ENCODE peak calls at places on chromosome 18, in ten cellular contexts. Z is IMR-90, M is tibial nerve, H is Panc1, L is lower lobe of right lung, W is epithelial cell of proximal tubule, C is foreskin fibroblast, U is Peyer's patch, B is Calu3, N is left lung. E is an unnamed sample.

GRCh38 chr18:50240083-50240563 is 26.2 kb downstream of the CFAP53 start:
- DNase-seq in Z (no peak), M (no peak), L (no peak), N (no peak), H (no peak), W (peak), U (no peak), C (no peak), B (peak), E (no peak)

GRCh38 chr18:11494093-11494492 is 115.3 kb upstream of the SLC35G4 start:
- DNase-seq in C (peak), H (no peak), U (no peak), M (no peak), B (no peak), W (no peak), N (no peak), Z (peak), L (no peak), E (no peak)

GRCh38 chr18:54717673-54718435 is 110.4 kb upstream of the RAB27B start:
- DNase-seq in W (no peak), U (no peak), C (no peak), N (no peak), Z (no peak), M (no peak), B (no peak), L (no peak), H (no peak), E (peak)

GRCh38 chr18:811192-812122 is 585 bp downstream of the YES1 start:
- DNase-seq in W (no peak), C (peak), Z (peak), H (no peak), M (no peak), L (peak), N (peak), B (peak), U (no peak), E (no peak)

GRCh38 chr18:47407736-47408135 is 156.3 kb upstream of the SKOR2 start:
- DNase-seq in B (no peak), L (no peak), Z (no peak), H (no peak), U (no peak), W (no peak), N (no peak), C (no peak), M (no peak), E (no peak)

GRCh38 chr18:52060612-52061259 is 279.3 kb upstream of the DCC start:
- DNase-seq in L (no peak), B (no peak), Z (no peak), U (no peak), W (no peak), C (no peak), H (no peak), N (no peak), M (no peak), E (no peak)

GRCh38 chr18:57624988-57625387 is 3.4 kb upstream of the NARS1 start:
- DNase-seq in B (no peak), W (no peak), U (no peak), N (no peak), H (no peak), M (no peak), L (no peak), C (peak), Z (peak), E (no peak)

GRCh38 chr18:63298393-63299015 is 21.1 kb downstream of the BCL2 start:
- DNase-seq in L (no peak), Z (no peak), H (no peak), N (no peak), W (no peak), C (no peak), U (no peak), B (no peak), M (no peak), E (peak)

GRCh38 chr18:48222118-48222517 is 187.1 kb downstream of the ZBTB7C start:
- DNase-seq in B (peak), M (no peak), H (no peak), Z (no peak), L (peak), W (peak), U (no peak), N (no peak), C (peak), E (no peak)

GRCh38 chr18:24268784-24269550 is 128.7 kb downstream of the OSBPL1A start:
- DNase-seq in W (no peak), L (no peak), N (no peak), H (no peak), U (no peak), M (no peak), C (no peak), Z (no peak), B (no peak), E (no peak)

GRCh38 chr18:63025251-63025710 is 294.3 kb downstream of the BCL2 start:
- DNase-seq in Z (no peak), W (no peak), M (no peak), U (no peak), L (no peak), H (no peak), N (no peak), B (no peak), C (peak), E (no peak)

GRCh38 chr18:45838302-45839070 is 13.0 kb downstream of the SIGLEC15 start:
- DNase-seq in U (peak), L (no peak), B (no peak), N (no peak), W (no peak), M (no peak), H (no peak), C (peak), Z (no peak), E (no peak)

GRCh38 chr18:37265382-37265781 is 300.2 kb downstream of the CELF4 start:
- DNase-seq in H (no peak), C (no peak), B (no peak), L (no peak), U (no peak), Z (no peak), W (no peak), M (no peak), N (no peak), E (no peak)

GRCh38 chr18:79529991-79530390 is 134.3 kb downstream of the NFATC1 start:
- DNase-seq in W (no peak), M (no peak), U (peak), Z (no peak), C (no peak), H (no peak), L (peak), B (no peak), N (peak), E (no peak)

GRCh38 chr18:61975526-61976326 is 82.9 kb upstream of the RNF152 start:
- DNase-seq in M (no peak), N (no peak), H (no peak), L (no peak), C (no peak), U (no peak), Z (no peak), B (no peak), W (no peak), E (no peak)

GRCh38 chr18:47251289-47252120 is at the start of gene SKOR2:
- DNase-seq in B (no peak), C (peak), W (no peak), N (no peak), M (no peak), Z (no peak), L (no peak), U (no peak), H (no peak), E (no peak)

GRCh38 chr18:73646772-73647171 is 500.9 kb downstream of the FBXO15 start:
- DNase-seq in H (no peak), B (no peak), N (no peak), C (peak), W (peak), U (no peak), Z (peak), L (no peak), M (no peak), E (no peak)

GRCh38 chr18:44579028-44579692 is 101.5 kb upstream of the SETBP1 start:
- DNase-seq in U (no peak), L (no peak), H (no peak), W (no peak), Z (peak), C (peak), M (no peak), N (no peak), B (no peak), E (no peak)

GRCh38 chr18:10926565-10927194 is 222.7 kb downstream of the PIEZO2 start:
- DNase-seq in Z (peak), L (no peak), U (no peak), N (no peak), B (peak), H (no peak), W (no peak), M (no peak), C (peak), E (no peak)

GRCh38 chr18:10284571-10285282 is 169.7 kb upstream of the APCDD1 start:
- DNase-seq in N (no peak), Z (no peak), M (no peak), B (no peak), L (no peak), W (no peak), U (no peak), H (no peak), C (peak), E (no peak)

GRCh38 chr18:48777737-48778111 is 173.0 kb downstream of the SMAD7 start:
- DNase-seq in Z (no peak), B (no peak), M (no peak), U (no peak), L (peak), N (no peak), C (no peak), W (no peak), H (no peak), E (no peak)

GRCh38 chr18:8813621-8814020 is 108.3 kb downstream of the MTCL1 start:
- DNase-seq in C (peak), N (no peak), W (no peak), H (no peak), B (no peak), U (no peak), Z (peak), M (no peak), L (no peak), E (no peak)

GRCh38 chr18:63730788-63731187 is 28.0 kb downstream of the SERPINB11 start:
- DNase-seq in H (no peak), N (no peak), C (no peak), M (no peak), L (no peak), U (no peak), B (no peak), W (peak), Z (no peak), E (no peak)

GRCh38 chr18:29496276-29496675 is 1319.3 kb upstream of the CDH2 start:
- DNase-seq in H (no peak), B (no peak), L (no peak), W (no peak), N (no peak), C (no peak), U (no peak), Z (no peak), M (no peak), E (no peak)

GRCh38 chr18:58231930-58232329 is 187.9 kb downstream of the NEDD4L start:
- DNase-seq in W (no peak), Z (no peak), B (peak), M (no peak), C (peak), U (no peak), H (no peak), N (no peak), L (no peak), E (no peak)

GRCh38 chr18:7011142-7011541 is 106.5 kb downstream of the LAMA1 start:
- DNase-seq in M (no peak), N (no peak), L (no peak), U (no peak), C (no peak), Z (no peak), H (no peak), W (no peak), B (no peak), E (no peak)

GRCh38 chr18:12886498-12887126 is 2.6 kb upstream of the PTPN2 start:
- DNase-seq in Z (no peak), N (no peak), U (no peak), B (peak), M (no peak), W (no peak), C (peak), H (no peak), L (no peak), E (no peak)

GRCh38 chr18:58078889-58079573 is 35.0 kb downstream of the NEDD4L start:
- DNase-seq in M (no peak), U (peak), H (no peak), B (no peak), W (no peak), Z (no peak), L (no peak), N (no peak), C (no peak), E (no peak)

GRCh38 chr18:62157843-62158242 is 29.0 kb downstream of the PIGN start:
- DNase-seq in U (no peak), L (no peak), W (no peak), N (no peak), M (no peak), H (no peak), Z (no peak), C (no peak), B (no peak), E (no peak)

GRCh38 chr18:24057804-24058203 is 43.2 kb downstream of the TTC39C start:
- DNase-seq in M (no peak), L (no peak), Z (no peak), B (no peak), W (no peak), U (no peak), H (no peak), N (no peak), C (no peak), E (no peak)

GRCh38 chr18:75216212-75216925 is 5.8 kb downstream of the TSHZ1 start:
- DNase-seq in B (no peak), C (peak), L (no peak), N (no peak), U (no peak), H (no peak), W (no peak), Z (peak), M (no peak), E (no peak)

GRCh38 chr18:45249306-45249705 is 366.0 kb upstream of the SLC14A2 start:
- DNase-seq in W (no peak), B (no peak), L (no peak), C (peak), H (no peak), M (no peak), U (no peak), N (no peak), Z (peak), E (no peak)

GRCh38 chr18:65468881-65469280 is 281.9 kb upstream of the CDH7 start:
- DNase-seq in N (no peak), M (no peak), Z (no peak), H (no peak), W (no peak), L (no peak), U (no peak), B (no peak), C (no peak), E (no peak)

GRCh38 chr18:54033087-54033486 is 191.4 kb downstream of the MBD2 start:
- DNase-seq in B (no peak), U (no peak), L (no peak), M (no peak), W (peak), N (no peak), H (no peak), C (no peak), Z (no peak), E (no peak)

GRCh38 chr18:31565782-31566512 is 25.7 kb upstream of the TTR start:
- DNase-seq in B (no peak), M (no peak), L (no peak), N (no peak), Z (no peak), C (no peak), W (no peak), U (no peak), H (no peak), E (no peak)

GRCh38 chr18:30915336-30915988 is 127.1 kb downstream of the DSC3 start:
- DNase-seq in Z (no peak), U (no peak), M (no peak), L (no peak), C (no peak), B (no peak), N (no peak), H (no peak), W (no peak), E (no peak)

GRCh38 chr18:66560092-66560491 is 43.8 kb downstream of the CDH19 start:
- DNase-seq in N (no peak), Z (no peak), C (peak), U (no peak), B (peak), H (peak), W (no peak), M (peak), L (no peak), E (no peak)

GRCh38 chr18:59649575-59649974 is 47.6 kb downstream of the CCBE1 start:
- DNase-seq in H (no peak), W (no peak), U (no peak), M (no peak), B (no peak), C (peak), N (no peak), Z (peak), L (no peak), E (no peak)

GRCh38 chr18:31723639-31723997 is 37.1 kb downstream of the SLC25A52 start:
- DNase-seq in W (no peak), M (no peak), B (no peak), L (no peak), Z (no peak), U (no peak), C (peak), N (no peak), H (no peak), E (no peak)

GRCh38 chr18:42953306-42953705 is 162.2 kb downstream of the RIT2 start:
- DNase-seq in Z (no peak), N (no peak), W (no peak), L (no peak), C (no peak), H (no peak), M (no peak), U (no peak), B (no peak), E (no peak)

GRCh38 chr18:42954887-42955286 is 160.6 kb downstream of the RIT2 start:
- DNase-seq in W (no peak), U (no peak), H (no peak), B (no peak), N (no peak), Z (no peak), C (no peak), L (no peak), M (no peak), E (no peak)

GRCh38 chr18:42956287-42956686 is 159.2 kb downstream of the RIT2 start:
- DNase-seq in H (no peak), W (no peak), Z (no peak), N (no peak), B (no peak), M (no peak), C (no peak), L (no peak), U (no peak), E (no peak)

DNA sequence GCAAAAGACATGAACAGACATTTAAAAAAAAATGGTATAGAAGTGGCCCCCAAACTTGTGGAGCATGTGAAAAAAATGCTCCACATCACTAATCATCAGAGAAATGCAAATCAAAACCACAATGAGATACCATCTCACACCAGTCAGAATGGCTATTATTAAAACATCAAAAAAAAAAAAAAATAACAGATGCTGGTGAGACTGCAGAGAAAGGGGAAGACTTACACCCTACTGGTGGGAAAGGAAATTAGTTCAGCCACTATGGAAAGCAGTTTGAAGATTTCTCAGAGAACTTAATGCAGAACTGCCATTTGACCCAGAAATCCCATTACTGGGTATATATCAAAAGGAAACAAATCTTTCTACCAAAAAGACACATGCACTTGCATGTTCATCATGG is 164.8 kb downstream of the RIT2 start:
- DNase-seq in W (no peak), N (no peak), B (no peak), M (no peak), Z (no peak), U (no peak), H (no peak), C (no peak), L (no peak), E (no peak)
- TF ChIP-seq CTCF in W (no peak), N (no peak), B (no peak), M (no peak), Z (no peak), U (no peak), H (no peak), C (no peak), L (no peak), E (no peak)

GRCh38 chr18:35127201-35127600 is 86.0 kb downstream of the MAPRE2 start:
- DNase-seq in C (peak), B (peak), L (no peak), M (no peak), N (no peak), U (no peak), Z (peak), H (no peak), W (no peak), E (no peak)
- TF ChIP-seq CTCF in C (peak), B (no peak), L (no peak), M (no peak), N (no peak), U (no peak), Z (peak), H (no peak), W (peak), E (no peak)

GRCh38 chr18:41763361-41763760 is 191.7 kb upstream of the PIK3C3 start:
- DNase-seq in Z (no peak), B (no peak), H (no peak), N (no peak), C (no peak), L (no peak), M (no peak), U (no peak), W (no peak), E (no peak)

GRCh38 chr18:41771971-41772370 is 183.1 kb upstream of the PIK3C3 start:
- DNase-seq in Z (peak), B (no peak), U (no peak), L (no peak), N (no peak), M (no peak), H (no peak), W (no peak), C (no peak), E (no peak)

GRCh38 chr18:41767960-41768359 is 187.1 kb upstream of the PIK3C3 start:
- DNase-seq in U (no peak), W (peak), M (no peak), L (no peak), N (no peak), Z (peak), C (peak), H (no peak), B (no peak), E (no peak)
- TF ChIP-seq CTCF in U (no peak), W (peak), M (no peak), L (no peak), N (no peak), Z (peak), C (peak), H (no peak), B (no peak), E (no peak)

DNA sequence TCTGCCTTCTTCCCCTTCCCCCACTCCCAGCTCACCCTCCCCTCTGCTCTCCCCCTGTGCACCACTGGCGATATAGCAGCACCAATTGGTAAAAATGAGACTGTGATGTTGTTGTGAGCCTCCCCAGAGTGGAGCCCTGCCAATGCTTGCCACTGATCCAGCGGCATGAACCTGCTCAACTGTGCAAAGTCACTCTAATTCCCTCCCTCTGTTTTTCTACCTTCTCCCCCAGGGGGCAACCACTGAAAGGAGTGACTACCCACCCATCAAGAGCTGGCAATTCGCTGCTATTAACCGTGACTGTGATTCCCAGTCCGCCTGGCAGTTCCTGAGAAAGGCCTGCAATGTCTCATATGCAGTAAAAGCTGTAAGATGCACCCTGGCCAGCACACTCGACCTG is 30.2 kb downstream of the KLHL14 start:
- DNase-seq in N (no peak), B (no peak), M (no peak), W (no peak), H (no peak), Z (no peak), L (no peak), C (no peak), U (no peak), E (no peak)
- TF ChIP-seq CTCF in N (no peak), B (no peak), M (no peak), W (peak), H (no peak), Z (no peak), L (no peak), C (no peak), U (no peak), E (no peak)

GRCh38 chr18:25350561-25351201 is 1.3 kb downstream of the ZNF521 start:
- DNase-seq in N (peak), L (peak), Z (peak), W (no peak), M (peak), H (no peak), B (no peak), U (peak), C (peak), E (no peak)
- TF ChIP-seq CTCF in N (no peak), L (no peak), Z (peak), W (no peak), M (peak), H (no peak), B (no peak), U (no peak), C (no peak), E (no peak)

GRCh38 chr18:22408059-22408458 is 9.7 kb downstream of the CTAGE1 start:
- DNase-seq in W (no peak), N (no peak), L (no peak), C (no peak), B (no peak), Z (no peak), U (no peak), H (no peak), M (no peak), E (no peak)
- TF ChIP-seq CTCF in W (peak), N (no peak), L (no peak), C (no peak), B (no peak), Z (no peak), U (no peak), H (no peak), M (no peak), E (no peak)

E was measured in CD4-positive, alpha-beta T cell.